ENCODE peak calls at places on chromosomes 6 and 20, in eight cellular contexts. Q is naive B cell; M is activated effector memory CD4-positive, alpha-beta T cell treated with Interleukin-2 at 50 U/mL for 16 hours; L is T follicular helper cell; O is ovary; G is AG20443; S is cardiac muscle cell; Y is effector memory CD8-positive, alpha-beta T cell. C is an unnamed sample.

GRCh38 chr6:109821494-109821893 is 130.4 kb downstream of the FIG4 start:
- DNase-seq in Q (no peak), M (no peak), L (no peak), O (no peak), G (no peak), S (no peak), Y (no peak), C (no peak)

GRCh38 chr6:111210074-111210729 is 122.9 kb downstream of the SLC16A10 start:
- DNase-seq in Q (peak; percentile 24), M (peak; percentile 2), L (no peak), O (no peak), G (peak; percentile 70), S (peak; percentile 69), Y (peak; percentile 21), C (peak; percentile 30)

GRCh38 chr6:161301338-161301737 is 27.5 kb upstream of the AGPAT4 start:
- DNase-seq in Q (no peak), M (no peak), L (no peak), O (no peak), G (peak; percentile 87), S (peak; percentile 31), Y (no peak), C (no peak)

GRCh38 chr6:156585859-156586258 is 191.3 kb upstream of the ARID1B start:
- DNase-seq in Q (no peak), M (no peak), L (no peak), O (no peak), G (no peak), S (no peak), Y (no peak), C (no peak)

GRCh38 chr20:32184953-32185603 is 22.5 kb downstream of the PLAGL2 start:
- DNase-seq in Q (no peak), M (no peak), L (no peak), O (peak; percentile 20), G (no peak), S (no peak), Y (no peak), C (no peak)

GRCh38 chr6:1665214-1665613 is 55.5 kb downstream of the FOXC1 start:
- DNase-seq in Q (peak; percentile 62), M (no peak), L (no peak), O (no peak), G (no peak), S (no peak), Y (no peak), C (peak; percentile 62)

GRCh38 chr20:40262219-40262618 is 426.8 kb downstream of the MAFB start:
- DNase-seq in Q (no peak), M (no peak), L (no peak), O (no peak), G (no peak), S (no peak), Y (no peak), C (no peak)

GRCh38 chr6:110589865-110590513 is 113.6 kb upstream of the SLC22A16 start:
- DNase-seq in Q (peak; percentile 65), M (no peak), L (no peak), O (no peak), G (no peak), S (no peak), Y (no peak), C (peak; percentile 56)

GRCh38 chr20:19942611-19943010 is 74.6 kb upstream of the NAA20 start:
- DNase-seq in Q (no peak), M (no peak), L (no peak), O (no peak), G (no peak), S (no peak), Y (no peak), C (no peak)

GRCh38 chr20:15100506-15101160 is 763.2 kb upstream of the FLRT3 start:
- DNase-seq in Q (no peak), M (no peak), L (no peak), O (no peak), G (peak; percentile 29), S (no peak), Y (no peak), C (no peak)

GRCh38 chr20:32484221-32485125 is 100.7 kb downstream of the NOL4L start:
- DNase-seq in Q (peak; percentile 18), M (no peak), L (no peak), O (no peak), G (peak; percentile 51), S (peak; percentile 64), Y (no peak), C (no peak)

GRCh38 chr20:40551125-40551530 is 137.9 kb downstream of the MAFB start:
- DNase-seq in Q (no peak), M (no peak), L (no peak), O (no peak), G (no peak), S (no peak), Y (no peak), C (no peak)

GRCh38 chr6:33590531-33591198 is 10.6 kb upstream of the BAK1 start:
- DNase-seq in Q (no peak), M (no peak), L (no peak), O (peak; percentile 64), G (peak; percentile 67), S (no peak), Y (no peak), C (no peak)

GRCh38 chr6:52491203-52492069 is 71.3 kb downstream of the EFHC1 start:
- DNase-seq in Q (no peak), M (no peak), L (no peak), O (no peak), G (peak; percentile 35), S (no peak), Y (no peak), C (peak; percentile 58)

GRCh38 chr6:43242908-43243648 is at the start of gene TTBK1:
- DNase-seq in Q (no peak), M (no peak), L (peak; percentile 30), O (no peak), G (no peak), S (no peak), Y (peak; percentile 25), C (no peak)

GRCh38 chr20:46979603-46980241 is 85.1 kb downstream of the EYA2 start:
- DNase-seq in Q (no peak), M (no peak), L (no peak), O (no peak), G (no peak), S (no peak), Y (no peak), C (peak; percentile 20)

GRCh38 chr6:143006787-143007186 is 53.9 kb upstream of the AIG1 start:
- DNase-seq in Q (no peak), M (no peak), L (no peak), O (no peak), G (no peak), S (no peak), Y (no peak), C (no peak)

GRCh38 chr6:156423829-156424228 is 353.3 kb upstream of the ARID1B start:
- DNase-seq in Q (no peak), M (peak; percentile 31), L (no peak), O (no peak), G (no peak), S (no peak), Y (peak; percentile 18), C (no peak)

GRCh38 chr6:18269253-18269652 is 4.9 kb upstream of the DEK start:
- DNase-seq in Q (no peak), M (no peak), L (no peak), O (no peak), G (peak; percentile 54), S (no peak), Y (no peak), C (no peak)

GRCh38 chr20:49894073-49894470 is 21.3 kb downstream of the SPATA2 start:
- DNase-seq in Q (no peak), M (no peak), L (no peak), O (no peak), G (no peak), S (no peak), Y (no peak), C (peak; percentile 40)

GRCh38 chr20:62029951-62030350 is 35.7 kb downstream of the TAF4 start:
- DNase-seq in Q (no peak), M (no peak), L (no peak), O (no peak), G (no peak), S (no peak), Y (no peak), C (no peak)

GRCh38 chr6:100464162-100464851 is 414 bp downstream of the SIM1 start:
- DNase-seq in Q (no peak), M (no peak), L (no peak), O (no peak), G (peak; percentile 34), S (peak; percentile 41), Y (no peak), C (no peak)

GRCh38 chr20:37298190-37298939 is 8.9 kb downstream of the MANBAL start:
- DNase-seq in Q (no peak), M (no peak), L (no peak), O (no peak), G (no peak), S (no peak), Y (no peak), C (no peak)

GRCh38 chr6:133169901-133170300 is 71.3 kb upstream of the EYA4 start:
- DNase-seq in Q (no peak), M (no peak), L (no peak), O (no peak), G (no peak), S (no peak), Y (no peak), C (no peak)

GRCh38 chr6:41634657-41635056 is 3.6 kb upstream of the MDFI start:
- DNase-seq in Q (no peak), M (no peak), L (no peak), O (no peak), G (no peak), S (no peak), Y (no peak), C (no peak)

GRCh38 chr6:111823831-111824607 is 49.2 kb downstream of the FYN start:
- DNase-seq in Q (no peak), M (no peak), L (no peak), O (no peak), G (peak; percentile 64), S (no peak), Y (no peak), C (no peak)

GRCh38 chr6:10407674-10408054 is 7.2 kb downstream of the TFAP2A start:
- DNase-seq in Q (no peak), M (no peak), L (no peak), O (no peak), G (no peak), S (no peak), Y (no peak), C (no peak)

GRCh38 chr20:24971702-24972101 is 20.8 kb downstream of the APMAP start:
- DNase-seq in Q (no peak), M (no peak), L (no peak), O (no peak), G (no peak), S (no peak), Y (no peak), C (no peak)

GRCh38 chr6:132669690-132670291 is 10.8 kb upstream of the TAAR1 start:
- DNase-seq in Q (peak; percentile 34), M (no peak), L (no peak), O (no peak), G (peak; percentile 42), S (peak; percentile 47), Y (no peak), C (no peak)

GRCh38 chr6:142155895-142156757 is 9.1 kb downstream of the VTA1 start:
- DNase-seq in Q (no peak), M (no peak), L (no peak), O (no peak), G (peak; percentile 14), S (peak; percentile 46), Y (no peak), C (no peak)

GRCh38 chr6:6751615-6752014 is 163.1 kb downstream of the LY86 start:
- DNase-seq in Q (no peak), M (no peak), L (no peak), O (no peak), G (peak; percentile 34), S (no peak), Y (no peak), C (no peak)

GRCh38 chr6:170437719-170438401 is 115.2 kb downstream of the PSMB1 start:
- DNase-seq in Q (no peak), M (no peak), L (no peak), O (no peak), G (peak; percentile 38), S (no peak), Y (no peak), C (no peak)

GRCh38 chr6:108798672-108799355 is 49.4 kb upstream of the ARMC2 start:
- DNase-seq in Q (no peak), M (peak; percentile 46), L (peak; percentile 10), O (no peak), G (no peak), S (peak; percentile 22), Y (peak; percentile 59), C (no peak)

GRCh38 chr20:24781061-24781980 is 167.7 kb upstream of the CST7 start:
- DNase-seq in Q (no peak), M (no peak), L (no peak), O (no peak), G (peak; percentile 77), S (peak; percentile 33), Y (no peak), C (no peak)

C was measured in GM12878.